ENCODE peak calls at places on chromosomes 11 and 22, in ten cellular contexts. K is lower lobe of right lung, E is right lobe of liver, F is H9, W is heart right ventricle, L is fibroblast of lung, C is upper lobe of right lung, I is PC-3, P is HL-60, O is OCI-LY7. U is an unnamed sample.

GRCh38 chr11:44747339-44747738 is 20.6 kb downstream of the TSPAN18 start:
- DNase-seq in K (no peak), E (no peak), F (peak; percentile 3), W (no peak), L (peak; percentile 42), C (no peak), I (no peak), P (no peak), O (no peak), U (no peak)

GRCh38 chr11:28384418-28384817 is 276.2 kb downstream of the METTL15 start:
- DNase-seq in K (no peak), E (no peak), F (no peak), W (no peak), L (peak; percentile 99), C (no peak), I (peak; percentile 67), P (no peak), O (no peak), U (peak; percentile 76)

GRCh38 chr11:130897262-130898182 is 18.8 kb downstream of the SNX19 start:
- DNase-seq in K (peak; percentile 65), E (peak; percentile 87), F (no peak), W (peak; percentile 73), L (peak; percentile 99), C (peak; percentile 76), I (peak; percentile 81), P (no peak), O (no peak), U (peak; percentile 96)

GRCh38 chr22:43230983-43231723 is 44.2 kb upstream of the TTLL12 start:
- DNase-seq in K (peak; percentile 67), E (peak; percentile 66), F (peak; percentile 89), W (peak; percentile 60), L (peak; percentile 9), C (peak; percentile 85), I (peak; percentile 76), P (peak; percentile 37), O (peak; percentile 70), U (no peak)

GRCh38 chr11:69372589-69373250 is 78.8 kb downstream of the MYEOV start:
- DNase-seq in K (no peak), E (no peak), F (peak; percentile 14), W (no peak), L (no peak), C (no peak), I (no peak), P (no peak), O (no peak), U (no peak)

GRCh38 chr11:47071871-47072270 is 104.8 kb downstream of the ARFGAP2 start:
- DNase-seq in K (no peak), E (no peak), F (no peak), W (no peak), L (no peak), C (no peak), I (no peak), P (no peak), O (no peak), U (no peak)

GRCh38 chr11:44592125-44592643 is 26.7 kb downstream of the CD82 start:
- DNase-seq in K (no peak), E (no peak), F (no peak), W (no peak), L (no peak), C (no peak), I (no peak), P (peak; percentile 75), O (no peak), U (no peak)

GRCh38 chr11:28010001-28010400 is 98.0 kb downstream of the KIF18A start:
- DNase-seq in K (no peak), E (no peak), F (no peak), W (no peak), L (no peak), C (no peak), I (no peak), P (no peak), O (no peak), U (no peak)

GRCh38 chr11:30489513-30489912 is 96.6 kb downstream of the MPPED2 start:
- DNase-seq in K (no peak), E (no peak), F (no peak), W (no peak), L (no peak), C (no peak), I (no peak), P (no peak), O (no peak), U (no peak)

GRCh38 chr22:44664149-44664548 is 37.9 kb upstream of the PRR5 start:
- DNase-seq in K (peak; percentile 63), E (peak; percentile 79), F (no peak), W (peak; percentile 64), L (peak; percentile 20), C (no peak), I (no peak), P (peak; percentile 43), O (no peak), U (no peak)

GRCh38 chr11:126596474-126596873 is 241.0 kb downstream of the ST3GAL4 start:
- DNase-seq in K (no peak), E (no peak), F (no peak), W (no peak), L (no peak), C (no peak), I (no peak), P (no peak), O (no peak), U (no peak)

GRCh38 chr11:94128171-94128745 is 383 bp upstream of the PANX1 start:
- DNase-seq in K (peak; percentile 57), E (peak; percentile 58), F (no peak), W (peak; percentile 28), L (no peak), C (no peak), I (no peak), P (no peak), O (peak; percentile 58), U (no peak)

DNA sequence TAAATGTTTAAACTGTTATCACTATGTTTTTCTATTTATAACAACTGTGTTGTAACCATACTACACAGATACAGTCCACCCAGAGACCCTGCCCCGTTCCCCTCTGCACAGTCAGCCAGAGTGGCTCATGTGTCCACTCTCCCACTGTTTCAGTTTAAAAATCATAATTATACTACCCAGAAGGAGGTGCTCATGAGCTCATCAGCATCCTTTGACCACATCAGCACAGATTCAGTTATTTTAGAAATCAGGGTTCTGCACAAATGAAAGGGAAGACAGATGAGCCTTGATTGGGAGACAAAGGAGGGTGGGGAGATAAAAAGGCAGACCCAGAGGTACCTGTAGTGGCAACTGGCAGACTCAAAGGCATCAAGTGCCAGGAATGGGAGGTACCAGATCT is 124.3 kb downstream of the RCN1 start:
- DNase-seq in K (no peak), E (no peak), F (no peak), W (no peak), L (no peak), C (no peak), I (no peak), P (no peak), O (no peak), U (no peak)
- TF ChIP-seq CTCF in K (no peak), E (no peak), F (peak; percentile 14), W (no peak), L (no peak), C (no peak), I (peak; percentile 23), P (no peak), O (peak; percentile 28), U (no peak)

DNA sequence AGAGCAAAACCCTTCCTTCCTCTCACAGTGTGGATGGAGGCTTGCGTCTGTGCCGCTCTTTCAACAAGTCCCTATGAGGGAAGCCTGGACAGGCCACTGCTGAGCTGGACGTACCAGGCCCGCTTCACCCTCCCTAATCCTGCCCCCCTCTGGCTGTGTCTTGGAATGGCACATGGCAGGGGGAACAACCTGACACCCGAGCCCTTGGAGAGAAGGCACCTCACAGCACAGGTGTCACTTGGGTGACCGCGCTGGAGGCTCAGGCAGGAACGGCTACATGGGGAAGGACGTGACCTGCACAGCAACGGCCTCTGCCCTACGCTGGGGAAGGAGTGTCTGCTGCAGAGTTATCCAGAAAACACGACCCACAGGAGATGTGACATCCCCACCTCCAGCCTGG is 11.0 kb downstream of the CARS1 start:
- DNase-seq in K (no peak), E (no peak), F (peak; percentile 50), W (no peak), L (no peak), C (no peak), I (peak; percentile 8), P (no peak), O (no peak), U (no peak)
- H3K27ac ChIP-seq in K (no peak overlapping the region), E (no peak overlapping the region), F (no peak overlapping the region), W (no peak overlapping the region), L (no peak overlapping the region), C (no peak overlapping the region), I (no peak overlapping the region), P (no peak overlapping the region), O (no peak overlapping the region), U (no peak overlapping the region)

GRCh38 chr11:4551346-4551979 is 6.5 kb downstream of the OR52M1 start:
- DNase-seq in K (no peak), E (no peak), F (peak; percentile 30), W (no peak), L (no peak), C (no peak), I (peak; percentile 42), P (no peak), O (no peak), U (no peak)
- TF ChIP-seq CTCF in K (peak; percentile 12), E (peak; percentile 52), F (peak; percentile 68), W (no peak), L (peak; percentile 43), C (peak; percentile 13), I (peak; percentile 65), P (peak; percentile 40), O (peak; percentile 67), U (peak; percentile 51)

GRCh38 chr11:57662893-57663292 is 5.0 kb upstream of the ZDHHC5 start:
- DNase-seq in K (no peak), E (no peak), F (no peak), W (no peak), L (no peak), C (no peak), I (peak; percentile 40), P (no peak), O (peak; percentile 38), U (no peak)

GRCh38 chr11:57663975-57664374 is 3.9 kb upstream of the ZDHHC5 start:
- DNase-seq in K (no peak), E (no peak), F (no peak), W (no peak), L (no peak), C (no peak), I (no peak), P (no peak), O (no peak), U (no peak)

GRCh38 chr11:57667715-57668466 is at the start of gene ZDHHC5:
- DNase-seq in K (peak; percentile 99), E (peak; percentile 99), F (peak; percentile 99), W (peak; percentile 99), L (peak; percentile 100), C (peak; percentile 99), I (peak; percentile 99), P (peak; percentile 99), O (peak; percentile 99), U (peak; percentile 100)

GRCh38 chr11:57667065-57667714 is 724 bp upstream of the ZDHHC5 start:
- DNase-seq in K (peak; percentile 99), E (peak; percentile 99), F (peak; percentile 98), W (peak; percentile 96), L (peak; percentile 99), C (peak; percentile 97), I (peak; percentile 98), P (peak; percentile 98), O (peak; percentile 99), U (peak; percentile 99)

DNA sequence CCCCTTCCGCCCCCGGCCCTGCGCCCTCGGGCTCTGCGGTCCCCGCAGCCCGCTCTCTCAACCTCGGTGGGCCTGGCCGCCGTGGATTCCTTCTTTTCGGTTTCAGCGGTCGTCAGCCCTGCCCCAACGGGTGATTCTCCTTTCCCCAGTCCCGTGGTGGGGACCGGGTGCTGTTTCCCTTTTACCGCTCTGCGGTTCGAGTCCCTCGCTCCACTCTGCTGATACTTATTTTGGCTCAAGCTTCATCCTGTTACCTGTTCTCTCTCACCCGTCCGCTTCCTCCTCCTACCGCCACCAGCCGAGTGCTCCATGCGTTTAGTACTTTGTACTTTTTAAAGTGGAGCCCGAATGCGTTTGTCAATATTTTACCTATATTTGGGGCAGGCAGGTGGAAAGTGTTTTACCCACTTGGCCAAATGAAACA is 565 bp downstream of the ZDHHC5 start:
- DNase-seq in K (peak; percentile 63), E (no peak), F (no peak), W (no peak), L (no peak), C (no peak), I (peak; percentile 26), P (no peak), O (peak; percentile 62), U (no peak)
- H3K27ac ChIP-seq in K (peak overlapping the region; percentile 98), E (peak overlapping the region; percentile 91), F (peak overlapping the region; percentile 93), W (peak overlapping the region; percentile 87), L (peak overlapping the region; percentile 100), C (peak overlapping the region; percentile 99), I (peak overlapping the region; percentile 88), P (peak overlapping the region; percentile 100), O (peak overlapping the region; percentile 88), U (peak overlapping the region; percentile 92)